ENCODE peak calls at places on chromosomes 2 and 18, in five cellular contexts. U is NT2/D1, M is SJSA1, G is transverse colon, C is BE2C. Q is an unnamed sample. For H3K36me3, the result is how much of the 10 kb centered on the place peaks cover.

GRCh38 chr2:231877533-231878456 is 48.4 kb downstream of the NPPC start:
- DNase-seq in U (no peak), M (peak), G (no peak), C (no peak), Q (no peak)

GRCh38 chr2:230868151-230868946 is 3.6 kb downstream of the ITM2C start:
- DNase-seq in U (no peak), M (no peak), G (peak), C (peak), Q (no peak)

GRCh38 chr2:195610708-195611107 is 46.3 kb upstream of the SLC39A10 start:
- DNase-seq in U (no peak), M (no peak), G (no peak), C (no peak), Q (no peak)

GRCh38 chr2:69241039-69241586 is 145.9 kb downstream of the GFPT1 start:
- DNase-seq in U (no peak), M (peak), G (no peak), C (no peak), Q (no peak)

GRCh38 chr2:183490930-183491329 is 366.7 kb downstream of the NUP35 start:
- DNase-seq in U (no peak), M (no peak), G (no peak), C (no peak), Q (peak)

GRCh38 chr2:36967236-36967876 is 1.0 kb upstream of the STRN start:
- DNase-seq in U (no peak), M (peak), G (peak), C (no peak), Q (peak)

GRCh38 chr2:17579605-17580318 is 39.3 kb downstream of the VSNL1 start:
- DNase-seq in U (peak), M (no peak), G (peak), C (no peak), Q (no peak)

GRCh38 chr2:108987111-108987510 is 1.9 kb downstream of the EDAR start:
- DNase-seq in U (no peak), M (no peak), G (no peak), C (no peak), Q (no peak)

GRCh38 chr2:30796723-30797122 is 10.5 kb downstream of the CAPN13 start:
- DNase-seq in U (no peak), M (no peak), G (no peak), C (no peak), Q (no peak)

GRCh38 chr18:21949326-21950015 is 208.9 kb downstream of the MIB1 start:
- DNase-seq in U (no peak), M (no peak), G (peak), C (no peak), Q (no peak)

GRCh38 chr2:235803028-235803427 is 309.2 kb downstream of the AGAP1 start:
- DNase-seq in U (no peak), M (no peak), G (no peak), C (no peak), Q (no peak)

GRCh38 chr2:74777161-74777900 is 56.6 kb upstream of the HK2 start:
- DNase-seq in U (no peak), M (no peak), G (no peak), C (no peak), Q (no peak)

GRCh38 chr2:25323042-25323514 is 18.6 kb downstream of the DNMT3A start:
- DNase-seq in U (no peak), M (no peak), G (no peak), C (no peak), Q (peak)

GRCh38 chr2:104702451-104702850 is 151.5 kb upstream of the POU3F3 start:
- DNase-seq in U (no peak), M (no peak), G (no peak), C (no peak), Q (no peak)

GRCh38 chr2:88538362-88538917 is 85.9 kb upstream of the FOXI3 start:
- DNase-seq in U (no peak), M (no peak), G (no peak), C (no peak), Q (peak)

GRCh38 chr18:5107990-5108389 is 89.1 kb downstream of the AKAIN1 start:
- DNase-seq in U (no peak), M (no peak), G (no peak), C (no peak), Q (peak)

GRCh38 chr18:69097349-69097748 is 299.5 kb downstream of the CCDC102B start:
- DNase-seq in U (no peak), M (no peak), G (no peak), C (no peak), Q (no peak)

GRCh38 chr2:108449410-108450200 is 599 bp downstream of the GCC2 start:
- DNase-seq in U (no peak), M (no peak), G (peak), C (no peak), Q (peak)

GRCh38 chr18:32802606-32803451 is 30.0 kb upstream of the KLHL14 start:
- DNase-seq in U (no peak), M (no peak), G (no peak), C (no peak), Q (no peak)

GRCh38 chr2:127695491-127696472 is 5.5 kb upstream of the SFT2D3 start:
- DNase-seq in U (no peak), M (peak), G (peak), C (no peak), Q (no peak)

GRCh38 chr2:137180012-137180411 is 414.7 kb downstream of the THSD7B start:
- DNase-seq in U (no peak), M (no peak), G (no peak), C (no peak), Q (no peak)

GRCh38 chr2:234243871-234244565 is 193.5 kb downstream of the SPP2 start:
- DNase-seq in U (no peak), M (peak), G (no peak), C (no peak), Q (no peak)

GRCh38 chr2:120983344-120983743 is 247.7 kb downstream of the GLI2 start:
- DNase-seq in U (no peak), M (no peak), G (no peak), C (peak), Q (peak)

GRCh38 chr2:123695449-123695848 is 329.6 kb upstream of the CNTNAP5 start:
- DNase-seq in U (no peak), M (no peak), G (no peak), C (no peak), Q (no peak)

GRCh38 chr2:241063093-241063551 is 39.0 kb downstream of the MTERF4 start:
- DNase-seq in U (no peak), M (no peak), G (no peak), C (peak), Q (no peak)

GRCh38 chr2:236352761-236353593 is 88.8 kb upstream of the ASB18 start:
- DNase-seq in U (no peak), M (peak), G (no peak), C (no peak), Q (no peak)

GRCh38 chr18:58064406-58064998 is 20.5 kb downstream of the NEDD4L start:
- DNase-seq in U (no peak), M (no peak), G (no peak), C (no peak), Q (peak)

DNA sequence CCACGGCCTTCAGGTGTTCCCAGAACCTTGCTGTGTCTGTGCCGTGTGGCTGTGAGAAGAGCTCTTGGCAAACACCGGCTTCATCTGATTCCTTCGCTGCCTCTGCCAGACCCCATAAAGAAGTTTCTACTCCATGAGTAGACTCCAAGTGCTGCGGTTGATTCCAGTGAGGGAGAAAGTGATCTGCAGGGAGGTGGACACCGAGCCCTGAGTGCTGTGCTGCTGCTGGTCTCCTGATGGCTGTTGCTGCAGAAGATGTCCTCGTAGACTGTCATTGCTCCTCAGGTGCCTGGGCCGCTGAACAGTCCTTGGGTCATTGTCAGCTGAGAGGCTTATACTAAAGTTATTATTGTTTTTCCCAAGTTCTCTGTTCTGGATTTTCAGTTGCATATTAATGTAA is 19.6 kb downstream of the ASB1 start:
- DNase-seq in U (no peak), M (no peak), G (no peak), C (no peak), Q (no peak)
- H3K36me3 ChIP-seq in U (half or more), M (half or more), G (under half), C (half or more), Q (half or more)

GRCh38 chr2:232927041-232927792 is 57.2 kb downstream of the SNORC start:
- DNase-seq in U (no peak), M (peak), G (no peak), C (no peak), Q (no peak)
- H3K36me3 ChIP-seq in U (under half), M (under half), G (under half), C (under half), Q (under half)

GRCh38 chr2:20472569-20472968 is 25.7 kb downstream of the RHOB start:
- DNase-seq in U (no peak), M (no peak), G (no peak), C (no peak), Q (no peak)
- H3K36me3 ChIP-seq in U (under half), M (under half), G (under half), C (under half), Q (under half)

DNA sequence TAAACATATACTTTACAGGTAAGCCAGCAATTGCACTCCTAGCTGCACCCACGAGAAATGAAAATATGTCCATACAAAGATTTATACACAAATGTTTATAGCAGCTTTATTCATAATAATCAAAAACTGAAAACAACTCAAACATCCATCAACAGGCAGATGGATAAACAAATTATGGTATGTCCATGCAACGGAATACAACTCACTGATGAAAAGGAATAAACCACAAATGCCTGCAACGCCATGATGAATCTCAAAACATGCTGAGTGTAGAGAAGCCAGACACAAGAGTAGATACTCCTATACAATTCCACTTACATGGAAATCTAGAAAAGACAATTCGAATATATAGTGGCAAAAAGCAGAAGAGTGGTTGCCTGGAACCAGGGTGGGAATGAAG is 76.0 kb downstream of the EPAS1 start:
- DNase-seq in U (no peak), M (no peak), G (no peak), C (no peak), Q (no peak)
- H3K36me3 ChIP-seq in U (under half), M (under half), G (under half), C (under half), Q (under half)